ENCODE peak calls at places on chromosome 22, in four cellular contexts. C is K562; U is stimulated activated CD8-positive, alpha-beta memory T cell treated with anti-CD3 and anti-CD28 coated beads, Interleukin-15, amount 100 ng/mL, for 24 hours; P is NCI-H446 treated with DMSO at 0.1 percent for 48 hours. F is an unnamed sample.

GRCh38 chr22:22823126-22823804 is 64.4 kb upstream of the IGLL5 start:
- DNase-seq in C (no peak), U (no peak), P (no peak), F (no peak)

GRCh38 chr22:46634011-46634699 is 14.0 kb downstream of the GRAMD4 start:
- DNase-seq in C (no peak), U (no peak), P (no peak), F (no peak)

GRCh38 chr22:46737105-46737975 is 712 bp downstream of the CERK start:
- DNase-seq in C (peak; percentile 54), U (peak; percentile 14), P (no peak), F (peak; percentile 13)

GRCh38 chr22:28025333-28025732 is 106.3 kb upstream of the PITPNB start:
- DNase-seq in C (peak; percentile 21), U (no peak), P (no peak), F (no peak)

GRCh38 chr22:46445771-46446485 is 91.5 kb downstream of the CELSR1 start:
- DNase-seq in C (no peak), U (no peak), P (no peak), F (no peak)

GRCh38 chr22:27629908-27630733 is 171.4 kb downstream of the MN1 start:
- DNase-seq in C (no peak), U (no peak), P (no peak), F (no peak)

GRCh38 chr22:17281026-17281809 is 62.0 kb upstream of the ADA2 start:
- DNase-seq in C (no peak), U (no peak), P (no peak), F (no peak)

GRCh38 chr22:37972527-37972926 is 11.8 kb downstream of the SOX10 start:
- DNase-seq in C (no peak), U (no peak), P (peak; percentile 23), F (no peak)

GRCh38 chr22:48717883-48718817 is 1109.5 kb downstream of the BRD1 start:
- DNase-seq in C (no peak), U (no peak), P (no peak), F (no peak)

GRCh38 chr22:49600891-49601431 is 226.7 kb downstream of the BRD1 start:
- DNase-seq in C (no peak), U (no peak), P (no peak), F (no peak)

GRCh38 chr22:29032584-29032983 is 29.0 kb downstream of the C22orf31 start:
- DNase-seq in C (no peak), U (no peak), P (no peak), F (no peak)

GRCh38 chr22:46069518-46070214 is 80.7 kb upstream of the PPARA start:
- DNase-seq in C (no peak), U (no peak), P (peak; percentile 97), F (no peak)

GRCh38 chr22:38236786-38237185 is 35.0 kb downstream of the MAFF start:
- DNase-seq in C (no peak), U (no peak), P (no peak), F (no peak)

GRCh38 chr22:37887610-37888378 is 18.3 kb upstream of the MICALL1 start:
- DNase-seq in C (no peak), U (no peak), P (no peak), F (no peak)

GRCh38 chr22:40238425-40239344 is 61.0 kb downstream of the TNRC6B start:
- DNase-seq in C (no peak), U (no peak), P (no peak), F (no peak)

GRCh38 chr22:41842996-41843970 is 10.4 kb downstream of the SREBF2 start:
- DNase-seq in C (no peak), U (no peak), P (no peak), F (no peak)

GRCh38 chr22:24969588-24970301 is 17.2 kb downstream of the KIAA1671 start:
- DNase-seq in C (no peak), U (no peak), P (no peak), F (no peak)

GRCh38 chr22:44380716-44381500 is 68.2 kb upstream of the SHISAL1 start:
- DNase-seq in C (no peak), U (no peak), P (no peak), F (no peak)

GRCh38 chr22:26502688-26503561 is 9.3 kb downstream of the TFIP11 start:
- DNase-seq in C (peak; percentile 31), U (no peak), P (no peak), F (no peak)

GRCh38 chr22:25362215-25362882 is 142.9 kb downstream of the CRYBB2 start:
- DNase-seq in C (peak; percentile 67), U (peak; percentile 59), P (no peak), F (peak; percentile 85)

GRCh38 chr22:24587948-24588347 is 4.9 kb downstream of the LRRC75B start:
- DNase-seq in C (no peak), U (no peak), P (no peak), F (no peak)